ENCODE peak calls at places on chromosomes 6 and 20, in four cellular contexts. One of them, this sample, is unnamed.

GRCh38 chr6:130754786-130755367 is 72.3 kb upstream of the SMLR1 start:
- DNase-seq in NCI-H1694: no peak
- DNase-seq in amniotic stem cell: no peak
- DNase-seq in WTC11: no peak
- DNase-seq in this sample: no peak

GRCh38 chr6:16670617-16671051 is 90.6 kb downstream of the ATXN1 start:
- DNase-seq in NCI-H1694: no peak
- DNase-seq in amniotic stem cell: no peak
- DNase-seq in WTC11: no peak
- DNase-seq in this sample: no peak

GRCh38 chr6:81570673-81571072 is 181.8 kb downstream of the TENT5A start:
- DNase-seq in NCI-H1694: no peak
- DNase-seq in amniotic stem cell: no peak
- DNase-seq in WTC11: no peak
- DNase-seq in this sample: no peak

GRCh38 chr20:51335329-51335841 is 207.1 kb downstream of the NFATC2 start:
- DNase-seq in NCI-H1694: no peak
- DNase-seq in amniotic stem cell: peak; percentile 94
- DNase-seq in WTC11: no peak
- DNase-seq in this sample: no peak

GRCh38 chr6:120405947-120406346 is 928.3 kb downstream of the TBC1D32 start:
- DNase-seq in NCI-H1694: no peak
- DNase-seq in amniotic stem cell: no peak
- DNase-seq in WTC11: peak; percentile 40
- DNase-seq in this sample: no peak

GRCh38 chr6:11429577-11429976 is 108.0 kb upstream of the TMEM170B start:
- DNase-seq in NCI-H1694: no peak
- DNase-seq in amniotic stem cell: no peak
- DNase-seq in WTC11: no peak
- DNase-seq in this sample: no peak

GRCh38 chr6:6434151-6434550 is 113.7 kb upstream of the F13A1 start:
- DNase-seq in NCI-H1694: no peak
- DNase-seq in amniotic stem cell: no peak
- DNase-seq in WTC11: no peak
- DNase-seq in this sample: no peak

GRCh38 chr20:50518270-50518721 is 8.1 kb downstream of the PTPN1 start:
- DNase-seq in NCI-H1694: no peak
- DNase-seq in amniotic stem cell: no peak
- DNase-seq in WTC11: no peak
- DNase-seq in this sample: no peak

GRCh38 chr6:30688569-30688968 is 2.1 kb upstream of the PPP1R18 start:
- DNase-seq in NCI-H1694: no peak
- DNase-seq in amniotic stem cell: no peak
- DNase-seq in WTC11: no peak
- DNase-seq in this sample: peak; percentile 52

GRCh38 chr20:56208121-56208520 is 40.4 kb upstream of the MC3R start:
- DNase-seq in NCI-H1694: no peak
- DNase-seq in amniotic stem cell: no peak
- DNase-seq in WTC11: no peak
- DNase-seq in this sample: no peak

GRCh38 chr6:36657942-36658544 is 20.5 kb upstream of the CDKN1A start:
- DNase-seq in NCI-H1694: no peak
- DNase-seq in amniotic stem cell: no peak
- DNase-seq in WTC11: no peak
- DNase-seq in this sample: no peak

GRCh38 chr20:59606566-59606965 is 2.2 kb downstream of the PHACTR3 start:
- DNase-seq in NCI-H1694: no peak
- DNase-seq in amniotic stem cell: no peak
- DNase-seq in WTC11: no peak
- DNase-seq in this sample: no peak

GRCh38 chr6:40247516-40248115 is 313.4 kb upstream of the MOCS1 start:
- DNase-seq in NCI-H1694: no peak
- DNase-seq in amniotic stem cell: no peak
- DNase-seq in WTC11: no peak
- DNase-seq in this sample: no peak

This sample was measured in germinal center.